ENCODE peak calls at places on chromosomes 5 and 9, in four cellular contexts. U, Q, M and V are unnamed samples.

GRCh38 chr5:158074992-158075769 is 216.2 kb upstream of the CLINT1 start:
- DNase-seq in Q (peak), U (peak), M (peak), V (peak)

GRCh38 chr5:175657593-175658271 is at the start of gene HRH2:
- DNase-seq in M (peak), Q (no peak), U (peak), V (no peak)

GRCh38 chr5:37222181-37222580 is 27.0 kb downstream of the CPLANE1 start:
- DNase-seq in M (no peak), Q (no peak), U (no peak), V (no peak)

GRCh38 chr5:142529626-142530278 is 156.1 kb downstream of the FGF1 start:
- DNase-seq in U (no peak), M (peak), Q (peak), V (peak)

GRCh38 chr5:98307811-98308210 is 465.7 kb upstream of the RGMB start:
- DNase-seq in Q (no peak), M (peak), U (no peak), V (peak)

GRCh38 chr5:83151821-83152220 is 74.5 kb downstream of the XRCC4 start:
- DNase-seq in Q (no peak), M (no peak), U (no peak), V (peak)

GRCh38 chr9:121561385-121562222 is 62.0 kb upstream of the GGTA1 start:
- DNase-seq in U (no peak), M (no peak), Q (no peak), V (no peak)

GRCh38 chr5:7080501-7080900 is 315.4 kb upstream of the ADCY2 start:
- DNase-seq in M (no peak), Q (no peak), U (no peak), V (no peak)

GRCh38 chr5:56941981-56942380 is 9.9 kb downstream of the MIER3 start:
- DNase-seq in U (no peak), Q (no peak), M (no peak), V (no peak)

GRCh38 chr5:64655596-64655995 is 34.7 kb upstream of the SHISAL2B start:
- DNase-seq in Q (no peak), M (no peak), U (no peak), V (no peak)

GRCh38 chr9:27394154-27394825 is 97.3 kb upstream of the EQTN start:
- DNase-seq in U (no peak), Q (no peak), M (no peak), V (no peak)

GRCh38 chr9:128007566-128008138 is 26.9 kb upstream of the EEIG1 start:
- DNase-seq in Q (peak), U (no peak), M (no peak), V (peak)

GRCh38 chr9:91223000-91223399 is 138.7 kb downstream of the AUH start:
- DNase-seq in Q (no peak), U (no peak), M (no peak), V (no peak)